ENCODE peak calls at places on chromosomes 16 and 17, in six cellular contexts. I is IMR-90, E is mesenchymal stem cell, M is H1, O is trophoblast cell, K is neuronal stem cell. L is an unnamed sample.

GRCh38 chr17:78409191-78409621 is 30.8 kb downstream of the PGS1 start:
- DNase-seq in I (no peak), E (no peak), M (no peak), O (no peak), K (no peak), L (no peak)

GRCh38 chr17:42133461-42134041 is 10.9 kb downstream of the HSPB9 start:
- DNase-seq in I (no peak), E (no peak), M (no peak), O (no peak), K (no peak), L (no peak)

GRCh38 chr16:54326266-54326662 is 39.7 kb upstream of the IRX3 start:
- DNase-seq in I (no peak), E (peak), M (no peak), O (no peak), K (no peak), L (no peak)

GRCh38 chr16:29806096-29806579 is at the start of gene MAZ:
- DNase-seq in I (peak), E (no peak), M (no peak), O (no peak), K (no peak), L (no peak)

GRCh38 chr17:82838386-82839063 is 1.3 kb downstream of the ZNF750 start:
- DNase-seq in I (peak), E (peak), M (no peak), O (peak), K (no peak), L (no peak)

GRCh38 chr17:1071103-1071825 is 74.3 kb downstream of the TIMM22 start:
- DNase-seq in I (no peak), E (no peak), M (no peak), O (no peak), K (no peak), L (no peak)

GRCh38 chr17:5191541-5192417 is at the start of gene ZNF594:
- DNase-seq in I (peak), E (peak), M (peak), O (peak), K (peak), L (peak)

GRCh38 chr16:26220894-26221293 is 529.1 kb downstream of the HS3ST4 start:
- DNase-seq in I (no peak), E (no peak), M (no peak), O (no peak), K (no peak), L (no peak)

GRCh38 chr16:86862596-86862995 is 284.2 kb downstream of the FOXL1 start:
- DNase-seq in I (peak), E (no peak), M (no peak), O (no peak), K (no peak), L (no peak)

GRCh38 chr17:35752945-35753764 is at the start of gene GAS2L2:
- DNase-seq in I (no peak), E (no peak), M (no peak), O (no peak), K (no peak), L (no peak)

GRCh38 chr16:30084096-30084815 is 7.5 kb downstream of the TBX6 start:
- DNase-seq in I (no peak), E (no peak), M (no peak), O (no peak), K (no peak), L (no peak)

GRCh38 chr16:58652741-58653140 is 23.1 kb upstream of the CNOT1 start:
- DNase-seq in I (peak), E (peak), M (peak), O (no peak), K (peak), L (peak)

GRCh38 chr17:61809816-61810392 is 53.4 kb downstream of the BRIP1 start:
- DNase-seq in I (peak), E (peak), M (no peak), O (no peak), K (no peak), L (no peak)

GRCh38 chr17:63488851-63489250 is 12.0 kb downstream of the ACE start:
- DNase-seq in I (no peak), E (no peak), M (no peak), O (no peak), K (no peak), L (no peak)

GRCh38 chr16:14151256-14152030 is 80.3 kb downstream of the MRTFB start:
- DNase-seq in I (no peak), E (peak), M (no peak), O (no peak), K (no peak), L (no peak)

GRCh38 chr16:77789646-77790370 is 1.4 kb downstream of the VAT1L start:
- DNase-seq in I (no peak), E (no peak), M (peak), O (no peak), K (no peak), L (no peak)

GRCh38 chr16:63684116-63684515 is 1437.7 kb downstream of the CDH11 start:
- DNase-seq in I (no peak), E (no peak), M (no peak), O (no peak), K (no peak), L (no peak)

GRCh38 chr17:32297860-32298259 is 32.2 kb downstream of the RHBDL3 start:
- DNase-seq in I (no peak), E (no peak), M (no peak), O (no peak), K (no peak), L (no peak)

GRCh38 chr16:89721644-89722391 is 481 bp downstream of the ZNF276 start:
- DNase-seq in I (peak), E (peak), M (no peak), O (no peak), K (no peak), L (no peak)

GRCh38 chr16:67120025-67120424 is 10.3 kb downstream of the PHAF1 start:
- DNase-seq in I (peak), E (no peak), M (no peak), O (no peak), K (no peak), L (no peak)

GRCh38 chr16:79926451-79927205 is 326.1 kb upstream of the MAF start:
- DNase-seq in I (no peak), E (no peak), M (no peak), O (no peak), K (no peak), L (no peak)

GRCh38 chr17:31594416-31594815 is 202.9 kb downstream of the RAB11FIP4 start:
- DNase-seq in I (no peak), E (no peak), M (no peak), O (no peak), K (no peak), L (no peak)

GRCh38 chr16:2783581-2784375 is 3.6 kb downstream of the PRSS33 start:
- DNase-seq in I (no peak), E (no peak), M (no peak), O (no peak), K (no peak), L (no peak)

GRCh38 chr17:45149669-45150603 is 1.7 kb downstream of the HEXIM1 start:
- DNase-seq in I (peak), E (peak), M (no peak), O (peak), K (no peak), L (peak)

GRCh38 chr17:38738686-38739085 is 8.5 kb downstream of the CISD3 start:
- DNase-seq in I (no peak), E (no peak), M (no peak), O (no peak), K (no peak), L (no peak)

GRCh38 chr17:624341-624860 is 90.2 kb downstream of the VPS53 start:
- DNase-seq in I (no peak), E (no peak), M (no peak), O (no peak), K (no peak), L (no peak)

GRCh38 chr16:20851601-20852000 is 45.3 kb downstream of the REXO5 start:
- DNase-seq in I (peak), E (peak), M (no peak), O (peak), K (no peak), L (no peak)

GRCh38 chr16:52570495-52571091 is 23.6 kb upstream of the TOX3 start:
- DNase-seq in I (no peak), E (no peak), M (no peak), O (no peak), K (no peak), L (no peak)

GRCh38 chr17:44000141-44000860 is 4.1 kb upstream of the NAGS start:
- DNase-seq in I (no peak), E (no peak), M (no peak), O (no peak), K (no peak), L (no peak)

GRCh38 chr17:78302478-78302877 is 57.4 kb downstream of the SOCS3 start:
- DNase-seq in I (no peak), E (no peak), M (no peak), O (no peak), K (no peak), L (no peak)

GRCh38 chr16:81671738-81672597 is 107.1 kb upstream of the PLCG2 start:
- DNase-seq in I (no peak), E (no peak), M (no peak), O (no peak), K (no peak), L (no peak)
- H4K91ac ChIP-seq in I (no peak), E (no peak), M (no peak), O (no peak), K (no peak), L (no peak)

GRCh38 chr16:57331355-57331754 is 27.2 kb upstream of the CCL22 start:
- DNase-seq in I (no peak), E (no peak), M (no peak), O (no peak), K (no peak), L (no peak)

GRCh38 chr16:57333402-57333801 is 25.2 kb upstream of the CCL22 start:
- DNase-seq in I (no peak), E (no peak), M (no peak), O (no peak), K (no peak), L (no peak)

GRCh38 chr16:57341062-57341440 is 17.5 kb upstream of the CCL22 start:
- DNase-seq in I (no peak), E (no peak), M (no peak), O (no peak), K (no peak), L (no peak)

GRCh38 chr16:57329718-57330327 is 28.8 kb upstream of the CCL22 start:
- DNase-seq in I (no peak), E (no peak), M (no peak), O (no peak), K (no peak), L (no peak)

GRCh38 chr16:57335361-57335760 is 23.2 kb upstream of the CCL22 start:
- DNase-seq in I (no peak), E (no peak), M (no peak), O (no peak), K (no peak), L (no peak)
- H4K91ac ChIP-seq in I (no peak), E (no peak), M (no peak), O (no peak), K (no peak), L (no peak)

GRCh38 chr16:1117169-1117900 is 21.3 kb upstream of the C1QTNF8 start:
- DNase-seq in I (no peak), E (no peak), M (no peak), O (no peak), K (no peak), L (no peak)
- H4K91ac ChIP-seq in I (no peak), E (no peak), M (no peak), O (no peak), K (no peak), L (no peak)

GRCh38 chr16:46690281-46691178 is 1.1 kb downstream of the ORC6 start:
- DNase-seq in I (peak), E (peak), M (no peak), O (no peak), K (no peak), L (no peak)

GRCh38 chr16:46688101-46688656 is 799 bp downstream of the VPS35 start:
- DNase-seq in I (peak), E (no peak), M (no peak), O (no peak), K (no peak), L (no peak)

GRCh38 chr16:46691720-46692119 is 2.3 kb downstream of the ORC6 start:
- DNase-seq in I (peak), E (peak), M (no peak), O (no peak), K (no peak), L (no peak)

GRCh38 chr16:46688657-46689491 is at the start of gene VPS35:
- DNase-seq in I (peak), E (peak), M (peak), O (peak), K (peak), L (peak)

DNA sequence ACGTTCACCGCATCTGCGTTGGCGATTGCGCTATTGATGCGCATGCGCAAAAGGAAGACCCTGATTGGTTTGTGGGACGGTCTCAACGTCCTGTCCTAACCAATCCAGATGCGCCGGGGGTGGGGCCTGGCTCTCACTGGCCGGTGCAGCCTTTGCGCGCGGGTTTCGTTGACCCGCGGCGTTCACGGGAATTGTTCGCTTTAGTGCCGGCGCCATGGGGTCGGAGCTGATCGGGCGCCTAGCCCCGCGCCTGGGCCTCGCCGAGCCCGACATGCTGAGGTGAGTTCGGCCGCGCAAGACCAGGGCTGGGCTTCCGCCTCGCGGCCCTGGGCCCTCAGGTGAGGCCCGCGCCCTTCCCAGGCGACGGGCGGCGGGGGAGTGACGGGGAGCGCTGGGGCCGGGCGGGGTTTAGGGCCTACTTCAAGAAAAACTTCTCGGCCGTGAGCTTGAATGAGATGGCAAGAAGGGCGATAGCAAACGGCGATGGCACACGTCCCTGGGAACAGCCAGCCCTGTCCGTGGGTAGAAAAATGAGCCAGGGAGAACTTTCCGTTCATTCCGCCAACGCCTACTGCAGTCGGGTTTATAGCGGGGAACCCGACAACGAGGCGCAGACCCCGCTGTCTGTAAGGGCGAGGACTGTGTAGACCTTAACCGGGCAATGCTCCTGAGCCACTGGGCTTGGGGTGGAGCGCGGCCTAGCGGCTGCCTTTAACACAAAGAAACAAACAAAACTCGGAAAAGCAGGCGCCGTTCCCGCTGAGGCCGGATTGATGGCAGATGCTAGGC is at the start of gene ORC6:
- DNase-seq in I (peak), E (peak), M (peak), O (peak), K (peak), L (peak)
- H4K91ac ChIP-seq in I (peak), E (peak), M (peak), O (peak), K (no peak), L (no peak)

DNA sequence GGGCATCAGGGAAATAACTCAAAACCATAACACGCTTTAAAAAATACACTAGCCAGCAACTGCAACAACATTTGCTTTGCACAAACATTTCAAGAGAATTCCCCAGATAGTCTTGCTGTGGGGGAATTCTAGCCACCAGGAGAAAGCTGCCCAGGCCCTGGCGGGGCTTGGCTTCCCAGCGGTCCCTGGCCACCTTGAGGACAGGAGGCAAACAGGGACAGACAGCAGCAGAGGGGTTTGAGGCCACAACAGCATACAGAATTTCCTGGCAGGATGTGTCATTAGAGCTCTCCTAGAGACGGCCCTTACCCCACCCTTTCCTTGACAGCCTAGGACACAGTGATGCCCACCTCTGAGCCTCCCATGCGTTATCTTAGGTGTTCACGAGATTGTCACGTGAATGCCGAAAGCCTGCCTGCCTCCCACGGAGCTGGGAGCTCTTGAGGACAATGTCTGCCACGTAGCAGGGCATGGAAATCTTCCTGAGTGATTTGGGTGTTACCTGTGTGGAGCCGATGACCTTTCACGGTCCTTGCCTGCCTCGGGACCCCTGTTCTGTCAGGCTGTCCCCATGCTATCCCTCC is 114.3 kb downstream of the RBFOX3 start:
- DNase-seq in I (no peak), E (no peak), M (no peak), O (no peak), K (no peak), L (no peak)
- H4K91ac ChIP-seq in I (no peak), E (no peak), M (no peak), O (no peak), K (no peak), L (no peak)

DNA sequence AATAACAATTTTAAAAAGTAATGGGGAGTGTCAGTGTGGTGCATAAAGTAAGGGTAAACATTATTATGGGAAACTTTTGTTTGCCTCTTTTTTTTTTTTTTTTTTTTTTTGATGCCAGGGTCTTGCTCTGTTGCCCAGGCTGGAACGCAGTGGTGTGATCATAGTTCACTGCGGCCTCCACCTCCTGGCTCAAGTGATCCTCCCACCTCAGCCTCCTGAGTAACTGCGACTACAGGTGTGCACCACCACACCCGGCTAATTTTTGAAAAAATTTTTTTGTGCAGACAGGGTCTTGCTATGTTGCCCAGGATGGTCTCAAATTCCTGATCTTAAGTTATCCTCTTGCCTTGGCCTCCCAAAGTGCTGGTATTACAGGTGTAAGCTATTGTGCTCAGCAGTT is 10.7 kb downstream of the TAOK1 start:
- DNase-seq in I (no peak), E (no peak), M (no peak), O (no peak), K (no peak), L (no peak)
- H4K91ac ChIP-seq in I (no peak), E (no peak), M (no peak), O (no peak), K (no peak), L (no peak)

GRCh38 chr17:14094676-14095075 is 25.4 kb downstream of the COX10 start:
- DNase-seq in I (no peak), E (no peak), M (no peak), O (no peak), K (no peak), L (no peak)
- H4K91ac ChIP-seq in I (no peak), E (no peak), M (no peak), O (no peak), K (no peak), L (no peak)

GRCh38 chr16:17329412-17329811 is 141.3 kb downstream of the XYLT1 start:
- DNase-seq in I (no peak), E (no peak), M (no peak), O (no peak), K (no peak), L (no peak)
- H4K91ac ChIP-seq in I (no peak), E (no peak), M (no peak), O (no peak), K (no peak), L (no peak)

GRCh38 chr17:29078183-29079045 is 35.5 kb downstream of the PIPOX start:
- DNase-seq in I (peak), E (no peak), M (no peak), O (no peak), K (no peak), L (no peak)

GRCh38 chr17:29079433-29079832 is 36.5 kb downstream of the PIPOX start:
- DNase-seq in I (no peak), E (no peak), M (no peak), O (no peak), K (no peak), L (no peak)

GRCh38 chr17:29077320-29077719 is 34.4 kb downstream of the PIPOX start:
- DNase-seq in I (no peak), E (no peak), M (no peak), O (no peak), K (no peak), L (no peak)

GRCh38 chr17:29080323-29080722 is 37.4 kb downstream of the PIPOX start:
- DNase-seq in I (no peak), E (no peak), M (no peak), O (no peak), K (no peak), L (no peak)

DNA sequence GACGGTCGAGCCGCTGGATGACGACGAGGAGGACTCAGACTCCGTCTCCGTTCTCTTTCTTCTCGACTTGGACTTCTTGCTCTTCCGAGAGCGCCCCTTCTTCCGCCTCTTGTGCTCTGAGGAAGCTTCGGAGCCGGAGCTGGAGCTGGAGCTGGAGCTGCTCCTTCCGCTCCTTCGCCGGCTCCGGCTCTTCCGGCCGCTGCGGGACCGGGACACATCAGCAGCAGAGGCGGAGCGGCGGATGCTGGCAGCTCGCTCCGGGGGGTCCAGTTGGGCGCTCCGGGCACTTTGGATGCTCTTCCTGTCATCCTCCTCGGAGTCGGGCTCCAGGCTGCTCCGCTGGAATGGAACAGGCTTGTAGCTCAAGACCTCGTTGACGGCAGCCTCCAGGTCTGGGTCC is 36.9 kb downstream of the PIPOX start:
- DNase-seq in I (no peak), E (no peak), M (no peak), O (no peak), K (no peak), L (peak)
- H4K91ac ChIP-seq in I (no peak), E (no peak), M (no peak), O (no peak), K (no peak), L (no peak)

DNA sequence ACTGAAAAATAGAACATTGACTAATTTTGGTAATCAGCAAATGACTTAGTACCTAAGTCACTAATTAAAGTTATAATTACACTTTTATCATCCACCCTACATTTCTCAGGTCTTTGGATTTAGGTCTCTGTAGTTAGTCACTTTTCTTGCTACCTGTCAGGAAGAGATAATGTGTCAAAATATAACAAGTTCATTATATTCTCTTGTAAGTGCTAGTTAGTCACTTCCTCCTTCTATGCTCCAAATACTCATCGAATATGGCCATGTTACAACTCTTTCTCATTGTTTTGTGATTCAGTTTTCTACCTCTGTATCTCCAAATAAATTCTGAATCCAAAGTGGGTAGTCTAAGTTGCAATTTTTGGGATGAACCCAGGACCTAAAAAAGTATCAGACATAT is 163.5 kb upstream of the KIF2B start:
- DNase-seq in I (no peak), E (no peak), M (no peak), O (no peak), K (no peak), L (no peak)
- H4K91ac ChIP-seq in I (no peak), E (no peak), M (no peak), O (no peak), K (no peak), L (no peak)